ENCODE peak calls at places on chromosomes 5 and 9, in nine cellular contexts. E is gastrocnemius medialis; N is CD8-positive, alpha-beta T cell; Z is K562; H is kidney; D is tibial artery; B is iPS DF 6.9; A is pancreas; M is SJCRH30. T is an unnamed sample.
A peak's percentile ranks its signal among the peaks of the same experiment; 100 is the strongest.

GRCh38 chr5:146165469-146165868 is 17.0 kb downstream of the LARS1 start:
- DNase-seq in A (no peak), Z (no peak), H (no peak), N (no peak), M (no peak), D (no peak), B (no peak), E (no peak), T (no peak)

GRCh38 chr9:131657456-131657855 is 82.4 kb downstream of the RAPGEF1 start:
- DNase-seq in N (no peak), A (no peak), H (no peak), E (no peak), B (no peak), M (no peak), Z (no peak), D (no peak), T (no peak)

GRCh38 chr5:145904743-145905142 is 31.6 kb upstream of the SH3RF2 start:
- DNase-seq in D (no peak), N (no peak), M (no peak), Z (no peak), E (no peak), H (no peak), A (no peak), B (no peak), T (no peak)

GRCh38 chr9:96782241-96782640 is 4.4 kb upstream of the ZNF510 start:
- DNase-seq in D (no peak), N (no peak), M (no peak), Z (no peak), H (no peak), E (no peak), B (no peak), A (no peak), T (no peak)

GRCh38 chr5:107215581-107215980 is 455.2 kb downstream of the EFNA5 start:
- DNase-seq in N (no peak), E (no peak), M (no peak), D (no peak), H (no peak), Z (no peak), A (no peak), B (no peak), T (no peak)

GRCh38 chr9:101562966-101563365 is 29.3 kb downstream of the RNF20 start:
- DNase-seq in D (no peak), Z (no peak), N (no peak), M (no peak), H (no peak), E (no peak), B (no peak), A (no peak), T (no peak)

GRCh38 chr5:122882836-122883235 is 37.4 kb downstream of the SNX24 start:
- DNase-seq in B (no peak), M (no peak), H (no peak), N (no peak), D (no peak), A (no peak), E (no peak), Z (no peak), T (peak; percentile 76)

GRCh38 chr5:5612096-5612495 is 189.6 kb downstream of the ICE1 start:
- DNase-seq in Z (no peak), A (no peak), M (no peak), N (no peak), D (no peak), E (no peak), B (no peak), H (no peak), T (no peak)

GRCh38 chr5:122237906-122238305 is 74.1 kb upstream of the SNCAIP start:
- DNase-seq in Z (no peak), A (no peak), B (no peak), D (no peak), N (no peak), M (no peak), H (no peak), E (no peak), T (no peak)

DNA sequence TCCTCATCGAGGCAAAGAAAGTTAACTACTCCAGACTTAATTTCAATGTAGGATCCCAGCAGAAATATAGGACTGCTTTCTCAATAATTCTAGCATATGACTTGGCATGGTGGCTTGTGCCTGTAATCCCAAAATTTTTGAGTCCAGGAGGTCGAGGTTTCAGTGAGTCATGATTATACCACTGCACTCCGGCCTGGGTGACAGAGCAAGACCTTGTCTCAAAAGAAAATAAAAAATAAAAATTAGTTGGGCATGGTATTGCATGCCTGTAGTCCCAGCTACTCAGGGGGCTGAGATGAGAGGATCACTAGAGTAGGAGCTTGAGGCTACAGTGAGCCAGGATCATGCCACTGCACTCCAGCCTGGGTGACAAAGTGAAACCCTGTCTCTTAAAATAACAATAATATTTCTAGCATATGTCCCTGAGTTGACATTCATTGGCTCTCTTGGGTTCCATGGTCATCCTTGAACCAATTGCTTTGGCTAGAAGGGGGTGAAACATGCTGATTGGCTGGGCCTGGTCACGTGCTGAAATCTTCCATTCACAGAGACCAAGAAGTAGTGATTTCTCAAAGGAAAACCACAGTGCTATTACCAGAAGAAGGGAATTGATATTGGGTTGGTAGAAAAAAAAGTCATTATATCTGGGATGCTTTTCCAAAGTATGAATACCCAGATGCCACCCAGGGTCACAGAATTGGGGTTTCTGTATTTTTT is 31.6 kb upstream of the GARNL3 start:
- DNase-seq in D (no peak), E (no peak), H (no peak), M (no peak), N (no peak), Z (peak; percentile 49), A (no peak), B (no peak), T (no peak)
- H3K4me1 ChIP-seq in D (peaks cover 55% of the 10 kb centered on the region), E (no peaks in the 10 kb centered on the region), H (no peaks in the 10 kb centered on the region), M (no peaks in the 10 kb centered on the region), N (no peaks in the 10 kb centered on the region), Z (no peaks in the 10 kb centered on the region), A (no peaks in the 10 kb centered on the region), B (no peaks in the 10 kb centered on the region), T (no peaks in the 10 kb centered on the region)

DNA sequence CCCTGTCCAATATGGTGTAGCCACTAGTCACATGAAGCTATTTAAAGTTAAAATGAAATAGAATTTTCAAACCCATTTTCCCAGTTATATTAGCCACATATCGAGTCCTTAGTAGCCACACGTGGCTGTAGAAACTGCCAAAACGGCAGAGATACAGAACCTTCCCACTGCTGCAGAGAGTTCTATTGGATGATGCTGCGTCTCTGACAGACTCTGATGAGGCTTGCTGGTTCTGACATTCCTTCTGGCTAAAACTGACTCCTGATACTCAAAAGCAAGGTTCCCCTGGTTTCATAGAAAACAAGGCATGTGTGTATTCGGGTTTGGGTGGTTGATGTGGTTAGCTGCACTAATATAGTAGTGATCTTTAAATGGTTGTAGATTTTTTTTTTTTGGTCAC is 91.5 kb downstream of the TLE4 start:
- DNase-seq in N (no peak), B (no peak), M (peak; percentile 29), H (no peak), Z (no peak), E (no peak), A (no peak), D (no peak), T (peak; percentile 52)
- H3K27ac ChIP-seq in N (no peak overlapping the region), B (no peak overlapping the region), M (peak overlapping the region; percentile 0), H (no peak overlapping the region), Z (no peak overlapping the region), E (no peak overlapping the region), A (no peak overlapping the region), D (no peak overlapping the region), T (no peak overlapping the region)

GRCh38 chr5:38533286-38534121 is 22.9 kb downstream of the LIFR start:
- DNase-seq in N (no peak), B (no peak), D (no peak), M (peak; percentile 33), H (no peak), Z (no peak), E (no peak), A (no peak), T (no peak)
- H3K4me1 ChIP-seq in N (no peaks in the 10 kb centered on the region), B (peaks cover 4% of the 10 kb centered on the region), D (no peaks in the 10 kb centered on the region), M (peaks cover 46% of the 10 kb centered on the region), H (peaks cover 57% of the 10 kb centered on the region), Z (no peaks in the 10 kb centered on the region), E (peaks cover 85% of the 10 kb centered on the region), A (peaks cover 5% of the 10 kb centered on the region), T (no peaks in the 10 kb centered on the region)

GRCh38 chr5:11319851-11320580 is 559.0 kb upstream of the DAP start:
- DNase-seq in Z (no peak), M (no peak), D (no peak), B (no peak), H (no peak), N (no peak), A (no peak), E (no peak), T (no peak)
- H3K27ac ChIP-seq in Z (no peak overlapping the region), M (no peak overlapping the region), D (no peak overlapping the region), B (no peak overlapping the region), H (no peak overlapping the region), N (no peak overlapping the region), A (no peak overlapping the region), E (no peak overlapping the region), T (no peak overlapping the region)

GRCh38 chr9:137237759-137238726 is 3.0 kb upstream of the TUBB4B start:
- DNase-seq in B (no peak), D (no peak), N (no peak), H (no peak), Z (no peak), A (peak; percentile 51), E (peak; percentile 49), M (peak; percentile 94), T (no peak)
- H3K4me1 ChIP-seq in B (peaks cover 7% of the 10 kb centered on the region), D (peaks cover 22% of the 10 kb centered on the region), N (peaks cover 39% of the 10 kb centered on the region), H (peaks cover 11% of the 10 kb centered on the region), Z (peaks cover 23% of the 10 kb centered on the region), A (peaks cover 10% of the 10 kb centered on the region), E (peaks cover 61% of the 10 kb centered on the region), M (peaks cover 40% of the 10 kb centered on the region), T (peaks cover 11% of the 10 kb centered on the region)

GRCh38 chr9:34654317-34655083 is 2.5 kb downstream of the IL11RA start:
- DNase-seq in Z (no peak), E (no peak), D (peak; percentile 79), N (no peak), M (no peak), A (peak; percentile 80), B (no peak), H (peak; percentile 70), T (peak; percentile 90)
- H3K27ac ChIP-seq in Z (no peak overlapping the region), E (peak overlapping the region; percentile 90), D (peak overlapping the region; percentile 86), N (no peak overlapping the region), M (no peak overlapping the region), A (peak overlapping the region; percentile 22), B (no peak overlapping the region), H (no peak overlapping the region), T (no peak overlapping the region)

T was measured in osteoblast.